ENCODE peak calls at places on chromosomes 16 and 17, in nine cellular contexts. B, X, Y, V, O, U, K, Q and F are unnamed samples.

GRCh38 chr17:37088913-37089312 is 140.2 kb downstream of the AATF start:
- DNase-seq in B (no peak), X (no peak), Y (peak), V (no peak), O (no peak), U (no peak), K (no peak), Q (no peak), F (no peak)

GRCh38 chr17:48484256-48484655 is 46.6 kb downstream of the HOXB1 start:
- DNase-seq in B (no peak), X (no peak), Y (no peak), V (no peak), O (no peak), U (no peak), K (no peak), Q (peak), F (no peak)

GRCh38 chr17:16442594-16443389 is 27.4 kb downstream of the TRPV2 start:
- DNase-seq in B (no peak), X (no peak), Y (no peak), V (no peak), O (no peak), U (no peak), K (no peak), Q (no peak), F (no peak)

GRCh38 chr16:65876200-65876498 is 490.3 kb upstream of the CDH5 start:
- DNase-seq in B (no peak), X (no peak), Y (no peak), V (no peak), O (no peak), U (no peak), K (no peak), Q (peak), F (no peak)

GRCh38 chr17:63573634-63574033 is 23.4 kb downstream of the DCAF7 start:
- DNase-seq in B (peak), X (no peak), Y (peak), V (no peak), O (no peak), U (no peak), K (no peak), Q (no peak), F (no peak)

GRCh38 chr17:48241770-48242497 is 134.4 kb downstream of the SNX11 start:
- DNase-seq in B (no peak), X (no peak), Y (no peak), V (no peak), O (no peak), U (no peak), K (no peak), Q (no peak), F (no peak)

GRCh38 chr17:33508215-33508614 is 215.1 kb upstream of the ASIC2 start:
- DNase-seq in B (no peak), X (no peak), Y (no peak), V (no peak), O (no peak), U (no peak), K (no peak), Q (no peak), F (no peak)

GRCh38 chr16:66548868-66549267 is 1.1 kb downstream of the TK2 start:
- DNase-seq in B (no peak), X (no peak), Y (no peak), V (no peak), O (no peak), U (no peak), K (no peak), Q (no peak), F (no peak)

GRCh38 chr16:24844101-24845030 is 1.4 kb upstream of the SLC5A11 start:
- DNase-seq in B (no peak), X (no peak), Y (no peak), V (no peak), O (no peak), U (no peak), K (peak), Q (no peak), F (no peak)

GRCh38 chr17:10821062-10821461 is 16.8 kb downstream of the PIRT start:
- DNase-seq in B (no peak), X (no peak), Y (no peak), V (no peak), O (no peak), U (no peak), K (no peak), Q (no peak), F (no peak)

GRCh38 chr17:77881545-77881944 is 77.0 kb upstream of the TNRC6C start:
- DNase-seq in B (no peak), X (peak), Y (no peak), V (peak), O (peak), U (peak), K (no peak), Q (peak), F (no peak)

GRCh38 chr16:23319861-23320615 is 17.9 kb downstream of the SCNN1B start:
- DNase-seq in B (no peak), X (no peak), Y (no peak), V (no peak), O (no peak), U (no peak), K (no peak), Q (no peak), F (no peak)

GRCh38 chr17:29663155-29663554 is 40.4 kb upstream of the CORO6 start:
- DNase-seq in B (no peak), X (no peak), Y (peak), V (no peak), O (no peak), U (no peak), K (peak), Q (peak), F (no peak)

GRCh38 chr17:72033311-72033710 is 87.5 kb upstream of the SOX9 start:
- DNase-seq in B (no peak), X (no peak), Y (no peak), V (no peak), O (no peak), U (no peak), K (no peak), Q (no peak), F (no peak)

GRCh38 chr17:79970576-79971068 is 65.0 kb downstream of the TBC1D16 start:
- DNase-seq in B (peak), X (peak), Y (peak), V (no peak), O (no peak), U (no peak), K (no peak), Q (no peak), F (peak)

GRCh38 chr16:88389621-88390160 is 6.9 kb downstream of the ZNF469 start:
- DNase-seq in B (no peak), X (no peak), Y (no peak), V (no peak), O (no peak), U (peak), K (no peak), Q (no peak), F (no peak)

GRCh38 chr17:32519769-32520701 is 33.2 kb downstream of the CDK5R1 start:
- DNase-seq in B (no peak), X (no peak), Y (peak), V (no peak), O (no peak), U (peak), K (no peak), Q (peak), F (no peak)

GRCh38 chr16:75229172-75230031 is 10.6 kb downstream of the CTRB1 start:
- DNase-seq in B (no peak), X (no peak), Y (no peak), V (no peak), O (no peak), U (no peak), K (no peak), Q (no peak), F (peak)

GRCh38 chr16:56365552-56365951 is 59.8 kb downstream of the AMFR start:
- DNase-seq in B (no peak), X (no peak), Y (no peak), V (no peak), O (no peak), U (no peak), K (no peak), Q (no peak), F (no peak)

GRCh38 chr16:70478912-70479341 is 24.5 kb downstream of the FCSK start:
- DNase-seq in B (no peak), X (no peak), Y (no peak), V (no peak), O (no peak), U (no peak), K (no peak), Q (peak), F (no peak)

DNA sequence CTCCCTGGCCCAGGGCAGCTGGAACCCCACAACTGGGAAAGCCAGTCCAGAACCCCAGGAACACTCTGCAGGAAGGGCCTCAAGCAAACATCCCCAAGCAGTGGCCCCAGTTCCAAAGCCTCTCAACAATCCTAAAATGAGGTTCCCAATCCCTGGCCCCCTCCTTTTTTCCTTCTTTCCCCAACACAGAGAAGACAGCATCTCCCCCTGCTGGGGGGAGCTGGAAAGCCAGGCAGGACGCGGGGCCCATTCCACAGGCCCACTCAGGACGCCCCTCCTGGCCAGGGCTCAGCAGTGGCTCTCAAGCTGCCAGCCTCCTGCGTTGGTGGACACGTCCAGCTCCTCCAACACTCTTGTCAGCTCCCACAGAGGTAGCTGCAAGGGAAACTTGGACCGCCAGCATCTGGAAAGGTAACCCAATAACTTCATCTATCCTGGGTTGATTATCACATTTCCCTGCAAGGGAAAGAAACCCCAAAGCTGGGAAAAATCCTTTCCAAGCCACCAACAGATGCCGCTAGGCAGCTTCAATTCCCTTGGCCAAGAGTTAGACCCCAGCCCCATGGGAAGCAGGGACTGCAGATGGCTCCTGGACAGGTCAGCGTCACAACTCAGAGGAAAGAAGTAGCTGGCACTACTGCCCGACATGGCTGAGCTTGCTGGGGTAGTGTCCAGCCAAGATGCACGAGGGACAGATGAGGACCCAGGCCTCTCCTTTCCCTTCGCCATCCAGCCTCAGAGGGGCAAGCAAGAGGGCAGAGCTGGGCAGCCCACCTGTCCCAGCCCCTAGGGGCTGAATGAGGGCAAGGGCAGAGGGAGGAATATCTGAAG is 7.6 kb downstream of the HDAC5 start:
- DNase-seq in B (peak), X (peak), Y (peak), V (no peak), O (no peak), U (no peak), K (peak), Q (peak), F (no peak)
- TF ChIP-seq CTCF in B (peak), X (peak), Y (peak), V (peak), O (peak), U (peak), K (peak), Q (peak), F (peak)

GRCh38 chr17:82594571-82594970 is 53.7 kb downstream of the WDR45B start:
- DNase-seq in B (no peak), X (no peak), Y (no peak), V (no peak), O (no peak), U (no peak), K (no peak), Q (no peak), F (no peak)

GRCh38 chr17:82592289-82592683 is 56.0 kb downstream of the WDR45B start:
- DNase-seq in B (no peak), X (no peak), Y (no peak), V (no peak), O (no peak), U (no peak), K (peak), Q (peak), F (no peak)

GRCh38 chr17:82595893-82596292 is 52.4 kb downstream of the WDR45B start:
- DNase-seq in B (no peak), X (no peak), Y (no peak), V (no peak), O (no peak), U (no peak), K (no peak), Q (no peak), F (no peak)

GRCh38 chr17:82592751-82593589 is 55.3 kb downstream of the WDR45B start:
- DNase-seq in B (peak), X (peak), Y (peak), V (no peak), O (no peak), U (peak), K (peak), Q (peak), F (no peak)

GRCh38 chr17:82593590-82594087 is 54.6 kb downstream of the WDR45B start:
- DNase-seq in B (no peak), X (no peak), Y (no peak), V (no peak), O (no peak), U (no peak), K (no peak), Q (peak), F (peak)
- TF ChIP-seq CTCF in B (no peak), X (no peak), Y (no peak), V (no peak), O (no peak), U (no peak), K (no peak), Q (no peak), F (no peak)

DNA sequence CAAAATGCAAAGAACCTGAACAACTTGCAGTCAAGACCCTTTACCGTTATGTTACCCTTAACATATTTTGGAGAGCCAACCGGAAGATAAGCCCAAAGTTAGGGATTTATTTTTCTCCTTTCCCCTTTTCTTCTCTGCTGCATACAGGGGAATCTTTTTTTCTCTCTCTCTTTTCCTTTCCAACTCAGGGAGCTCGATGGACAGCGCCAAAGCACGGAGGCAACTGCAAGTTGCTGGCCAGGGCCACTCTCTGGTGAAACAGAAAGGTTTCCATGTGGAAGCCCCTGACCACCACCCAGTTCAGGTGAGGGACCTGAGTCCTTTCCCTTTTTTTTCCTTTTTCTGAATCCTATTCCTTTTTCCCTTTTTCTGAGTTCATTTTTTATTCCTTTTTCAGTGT is 98.8 kb upstream of the COX10 start:
- DNase-seq in B (no peak), X (no peak), Y (no peak), V (no peak), O (no peak), U (no peak), K (no peak), Q (no peak), F (no peak)
- TF ChIP-seq CTCF in B (no peak), X (no peak), Y (no peak), V (no peak), O (no peak), U (no peak), K (no peak), Q (no peak), F (no peak)

DNA sequence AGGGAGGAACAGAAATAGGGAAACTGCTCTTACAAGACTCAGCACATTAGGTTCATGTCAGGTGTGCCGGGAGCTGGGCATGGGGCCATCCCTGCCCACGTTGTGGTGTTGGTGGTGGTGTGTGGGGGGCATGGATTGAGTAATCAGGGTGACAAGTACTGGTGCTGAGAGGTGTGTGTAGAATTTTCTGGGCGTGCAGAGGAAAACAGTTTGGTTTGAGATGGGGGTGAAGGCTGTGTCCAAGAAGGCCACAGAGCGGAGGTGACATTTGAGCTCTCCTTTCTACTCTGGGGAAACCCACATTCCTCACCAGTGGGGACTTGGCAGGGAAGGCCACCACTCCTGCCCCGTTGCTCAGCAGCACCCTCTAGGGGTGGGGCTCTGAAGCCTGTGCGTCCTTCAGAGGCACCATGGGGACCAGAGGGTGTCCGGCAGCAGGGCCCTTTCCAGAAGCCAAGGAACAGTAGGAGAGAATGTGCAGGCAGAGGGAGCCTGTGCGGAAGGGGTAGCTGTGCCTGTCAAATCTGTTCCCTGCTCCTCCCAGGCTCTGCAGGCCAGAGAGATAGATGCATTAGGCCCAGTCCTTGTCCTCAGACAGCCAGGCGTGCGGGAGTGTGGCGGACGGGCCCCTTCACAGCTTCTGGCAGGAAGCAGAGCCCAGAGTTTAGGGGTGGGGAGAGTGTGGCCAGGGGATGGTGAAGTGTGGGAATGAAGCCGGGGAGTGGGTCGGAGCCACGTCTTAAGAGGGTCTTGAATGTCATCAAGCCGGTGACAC is 48.7 kb upstream of the GSE1 start:
- DNase-seq in B (no peak), X (no peak), Y (no peak), V (no peak), O (no peak), U (no peak), K (peak), Q (no peak), F (no peak)
- TF ChIP-seq CTCF in B (peak), X (peak), Y (peak), V (peak), O (no peak), U (peak), K (peak), Q (peak), F (peak)